ENCODE peak calls at places on chromosomes 11 and 22, in eight cellular contexts. One of them, this sample, is unnamed. For H3K9me2 and H3K9me3, the result is how much of the 10 kb centered on the place peaks cover.

GRCh38 chr22:37079668-37080171 is 28.2 kb downstream of the KCTD17 start:
- DNase-seq in PC-3: no peak
- DNase-seq in OCI-LY7: no peak
- DNase-seq in GM23248: peak
- DNase-seq in Karpas-422: no peak
- DNase-seq in SK-N-SH: no peak
- DNase-seq in HCT116: no peak
- DNase-seq in PC-9: no peak
- DNase-seq in this sample: no peak

GRCh38 chr11:12733091-12733490 is 58.9 kb downstream of the TEAD1 start:
- DNase-seq in PC-3: no peak
- DNase-seq in OCI-LY7: no peak
- DNase-seq in GM23248: no peak
- DNase-seq in Karpas-422: no peak
- DNase-seq in SK-N-SH: no peak
- DNase-seq in HCT116: no peak
- DNase-seq in PC-9: no peak
- DNase-seq in this sample: no peak

GRCh38 chr22:44497218-44497903 is 672 bp downstream of the RTL6 start:
- DNase-seq in PC-3: no peak
- DNase-seq in OCI-LY7: no peak
- DNase-seq in GM23248: peak
- DNase-seq in Karpas-422: no peak
- DNase-seq in SK-N-SH: peak
- DNase-seq in HCT116: no peak
- DNase-seq in PC-9: no peak
- DNase-seq in this sample: peak

GRCh38 chr11:95499516-95500135 is 268.6 kb upstream of the SESN3 start:
- DNase-seq in PC-3: peak
- DNase-seq in OCI-LY7: no peak
- DNase-seq in GM23248: peak
- DNase-seq in Karpas-422: no peak
- DNase-seq in SK-N-SH: no peak
- DNase-seq in HCT116: no peak
- DNase-seq in PC-9: no peak
- DNase-seq in this sample: no peak

GRCh38 chr11:34161812-34162506 is 56.5 kb downstream of the NAT10 start:
- DNase-seq in PC-3: peak
- DNase-seq in OCI-LY7: no peak
- DNase-seq in GM23248: peak
- DNase-seq in Karpas-422: no peak
- DNase-seq in SK-N-SH: no peak
- DNase-seq in HCT116: no peak
- DNase-seq in PC-9: peak
- DNase-seq in this sample: no peak

GRCh38 chr11:45921561-45922424 is 663 bp upstream of the LARGE2 start:
- DNase-seq in PC-3: peak
- DNase-seq in OCI-LY7: peak
- DNase-seq in GM23248: no peak
- DNase-seq in Karpas-422: no peak
- DNase-seq in SK-N-SH: peak
- DNase-seq in HCT116: no peak
- DNase-seq in PC-9: peak
- DNase-seq in this sample: peak

GRCh38 chr11:110086892-110087309 is 6.3 kb upstream of the ZC3H12C start:
- DNase-seq in PC-3: peak
- DNase-seq in OCI-LY7: no peak
- DNase-seq in GM23248: peak
- DNase-seq in Karpas-422: no peak
- DNase-seq in SK-N-SH: no peak
- DNase-seq in HCT116: no peak
- DNase-seq in PC-9: peak
- DNase-seq in this sample: no peak

GRCh38 chr11:61733120-61733978 is 19.1 kb upstream of the MYRF start:
- DNase-seq in PC-3: peak
- DNase-seq in OCI-LY7: peak
- DNase-seq in GM23248: peak
- DNase-seq in Karpas-422: peak
- DNase-seq in SK-N-SH: peak
- DNase-seq in HCT116: peak
- DNase-seq in PC-9: peak
- DNase-seq in this sample: peak

GRCh38 chr22:43236401-43237166 is 49.6 kb upstream of the TTLL12 start:
- DNase-seq in PC-3: no peak
- DNase-seq in OCI-LY7: no peak
- DNase-seq in GM23248: no peak
- DNase-seq in Karpas-422: no peak
- DNase-seq in SK-N-SH: no peak
- DNase-seq in HCT116: no peak
- DNase-seq in PC-9: no peak
- DNase-seq in this sample: no peak

GRCh38 chr11:46357483-46357936 is 10.2 kb downstream of the DGKZ start:
- DNase-seq in PC-3: no peak
- DNase-seq in OCI-LY7: no peak
- DNase-seq in GM23248: no peak
- DNase-seq in Karpas-422: no peak
- DNase-seq in SK-N-SH: no peak
- DNase-seq in HCT116: no peak
- DNase-seq in PC-9: no peak
- DNase-seq in this sample: no peak

GRCh38 chr11:118688851-118689502 is 9.5 kb upstream of the TREH start:
- DNase-seq in PC-3: no peak
- DNase-seq in OCI-LY7: no peak
- DNase-seq in GM23248: no peak
- DNase-seq in Karpas-422: no peak
- DNase-seq in SK-N-SH: no peak
- DNase-seq in HCT116: no peak
- DNase-seq in PC-9: peak
- DNase-seq in this sample: no peak

GRCh38 chr11:3169952-3170755 is 5.0 kb upstream of the OSBPL5 start:
- DNase-seq in PC-3: peak
- DNase-seq in OCI-LY7: no peak
- DNase-seq in GM23248: no peak
- DNase-seq in Karpas-422: no peak
- DNase-seq in SK-N-SH: no peak
- DNase-seq in HCT116: no peak
- DNase-seq in PC-9: no peak
- DNase-seq in this sample: no peak

GRCh38 chr22:50621491-50621880 is 6.5 kb downstream of the ARSA start:
- DNase-seq in PC-3: no peak
- DNase-seq in OCI-LY7: peak
- DNase-seq in GM23248: no peak
- DNase-seq in Karpas-422: peak
- DNase-seq in SK-N-SH: peak
- DNase-seq in HCT116: no peak
- DNase-seq in PC-9: no peak
- DNase-seq in this sample: no peak

GRCh38 chr11:69553416-69554357 is 72.2 kb downstream of the LINC01488 start:
- DNase-seq in PC-3: no peak
- DNase-seq in OCI-LY7: no peak
- DNase-seq in GM23248: no peak
- DNase-seq in Karpas-422: no peak
- DNase-seq in SK-N-SH: no peak
- DNase-seq in HCT116: no peak
- DNase-seq in PC-9: no peak
- DNase-seq in this sample: no peak

GRCh38 chr22:37681556-37682049 is 4.5 kb upstream of the NOL12 start:
- DNase-seq in PC-3: peak
- DNase-seq in OCI-LY7: peak
- DNase-seq in GM23248: peak
- DNase-seq in Karpas-422: peak
- DNase-seq in SK-N-SH: peak
- DNase-seq in HCT116: peak
- DNase-seq in PC-9: peak
- DNase-seq in this sample: peak

GRCh38 chr11:123152951-123153350 is 42.1 kb downstream of the CLMP start:
- DNase-seq in PC-3: no peak
- DNase-seq in OCI-LY7: no peak
- DNase-seq in GM23248: no peak
- DNase-seq in Karpas-422: no peak
- DNase-seq in SK-N-SH: no peak
- DNase-seq in HCT116: no peak
- DNase-seq in PC-9: no peak
- DNase-seq in this sample: no peak

GRCh38 chr11:23903044-23903704 is 593.7 kb upstream of the LUZP2 start:
- DNase-seq in PC-3: peak
- DNase-seq in OCI-LY7: no peak
- DNase-seq in GM23248: peak
- DNase-seq in Karpas-422: no peak
- DNase-seq in SK-N-SH: no peak
- DNase-seq in HCT116: no peak
- DNase-seq in PC-9: peak
- DNase-seq in this sample: peak

GRCh38 chr22:44389181-44389580 is 76.4 kb upstream of the SHISAL1 start:
- DNase-seq in PC-3: no peak
- DNase-seq in OCI-LY7: no peak
- DNase-seq in GM23248: no peak
- DNase-seq in Karpas-422: no peak
- DNase-seq in SK-N-SH: no peak
- DNase-seq in HCT116: no peak
- DNase-seq in PC-9: no peak
- DNase-seq in this sample: no peak

GRCh38 chr11:10693509-10694071 is at the start of gene IRAG1:
- DNase-seq in PC-3: no peak
- DNase-seq in OCI-LY7: no peak
- DNase-seq in GM23248: peak
- DNase-seq in Karpas-422: peak
- DNase-seq in SK-N-SH: peak
- DNase-seq in HCT116: no peak
- DNase-seq in PC-9: no peak
- DNase-seq in this sample: peak

GRCh38 chr11:86676533-86677154 is 4.2 kb upstream of the ME3 start:
- DNase-seq in PC-3: peak
- DNase-seq in OCI-LY7: peak
- DNase-seq in GM23248: peak
- DNase-seq in Karpas-422: peak
- DNase-seq in SK-N-SH: peak
- DNase-seq in HCT116: peak
- DNase-seq in PC-9: no peak
- DNase-seq in this sample: peak

GRCh38 chr11:119218141-119218878 is 12.2 kb downstream of the CBL start:
- DNase-seq in PC-3: peak
- DNase-seq in OCI-LY7: no peak
- DNase-seq in GM23248: peak
- DNase-seq in Karpas-422: no peak
- DNase-seq in SK-N-SH: no peak
- DNase-seq in HCT116: peak
- DNase-seq in PC-9: peak
- DNase-seq in this sample: peak

GRCh38 chr11:67468509-67468834 is 579 bp downstream of the TMEM134 start:
- DNase-seq in PC-3: no peak
- DNase-seq in OCI-LY7: peak
- DNase-seq in GM23248: no peak
- DNase-seq in Karpas-422: peak
- DNase-seq in SK-N-SH: no peak
- DNase-seq in HCT116: no peak
- DNase-seq in PC-9: no peak
- DNase-seq in this sample: no peak

GRCh38 chr22:23305321-23305910 is 125.1 kb downstream of the BCR start:
- DNase-seq in PC-3: peak
- DNase-seq in OCI-LY7: no peak
- DNase-seq in GM23248: peak
- DNase-seq in Karpas-422: no peak
- DNase-seq in SK-N-SH: peak
- DNase-seq in HCT116: no peak
- DNase-seq in PC-9: no peak
- DNase-seq in this sample: no peak

GRCh38 chr11:2138075-2138435 is 1.1 kb downstream of the IGF2 start:
- DNase-seq in PC-3: no peak
- DNase-seq in OCI-LY7: no peak
- DNase-seq in GM23248: no peak
- DNase-seq in Karpas-422: no peak
- DNase-seq in SK-N-SH: peak
- DNase-seq in HCT116: no peak
- DNase-seq in PC-9: no peak
- DNase-seq in this sample: peak
- H3K9me2 ChIP-seq in PC-3: under half
- H3K9me2 ChIP-seq in OCI-LY7: under half
- H3K9me2 ChIP-seq in GM23248: under half
- H3K9me2 ChIP-seq in Karpas-422: under half
- H3K9me2 ChIP-seq in SK-N-SH: under half
- H3K9me2 ChIP-seq in HCT116: under half
- H3K9me2 ChIP-seq in PC-9: under half
- H3K9me2 ChIP-seq in this sample: under half

GRCh38 chr22:49181431-49181830 is 646.2 kb downstream of the BRD1 start:
- DNase-seq in PC-3: no peak
- DNase-seq in OCI-LY7: no peak
- DNase-seq in GM23248: no peak
- DNase-seq in Karpas-422: no peak
- DNase-seq in SK-N-SH: no peak
- DNase-seq in HCT116: no peak
- DNase-seq in PC-9: no peak
- DNase-seq in this sample: no peak
- H3K9me3 ChIP-seq in PC-3: under half
- H3K9me3 ChIP-seq in OCI-LY7: under half
- H3K9me3 ChIP-seq in GM23248: under half
- H3K9me3 ChIP-seq in Karpas-422: under half
- H3K9me3 ChIP-seq in SK-N-SH: under half
- H3K9me3 ChIP-seq in HCT116: under half
- H3K9me3 ChIP-seq in PC-9: under half
- H3K9me3 ChIP-seq in this sample: under half

GRCh38 chr11:132898021-132898420 is 634.3 kb downstream of the OPCML start:
- DNase-seq in PC-3: no peak
- DNase-seq in OCI-LY7: no peak
- DNase-seq in GM23248: no peak
- DNase-seq in Karpas-422: no peak
- DNase-seq in SK-N-SH: no peak
- DNase-seq in HCT116: no peak
- DNase-seq in PC-9: no peak
- DNase-seq in this sample: no peak
- H3K9me2 ChIP-seq in PC-3: under half
- H3K9me2 ChIP-seq in OCI-LY7: under half
- H3K9me2 ChIP-seq in GM23248: under half
- H3K9me2 ChIP-seq in Karpas-422: under half
- H3K9me2 ChIP-seq in SK-N-SH: under half
- H3K9me2 ChIP-seq in HCT116: under half
- H3K9me2 ChIP-seq in PC-9: under half
- H3K9me2 ChIP-seq in this sample: under half

GRCh38 chr11:38950882-38951281 is 2352.8 kb upstream of the RAG2 start:
- DNase-seq in PC-3: peak
- DNase-seq in OCI-LY7: no peak
- DNase-seq in GM23248: no peak
- DNase-seq in Karpas-422: no peak
- DNase-seq in SK-N-SH: no peak
- DNase-seq in HCT116: no peak
- DNase-seq in PC-9: no peak
- DNase-seq in this sample: no peak

GRCh38 chr11:38952698-38953097 is 2354.7 kb upstream of the RAG2 start:
- DNase-seq in PC-3: no peak
- DNase-seq in OCI-LY7: no peak
- DNase-seq in GM23248: no peak
- DNase-seq in Karpas-422: no peak
- DNase-seq in SK-N-SH: no peak
- DNase-seq in HCT116: no peak
- DNase-seq in PC-9: no peak
- DNase-seq in this sample: no peak

DNA sequence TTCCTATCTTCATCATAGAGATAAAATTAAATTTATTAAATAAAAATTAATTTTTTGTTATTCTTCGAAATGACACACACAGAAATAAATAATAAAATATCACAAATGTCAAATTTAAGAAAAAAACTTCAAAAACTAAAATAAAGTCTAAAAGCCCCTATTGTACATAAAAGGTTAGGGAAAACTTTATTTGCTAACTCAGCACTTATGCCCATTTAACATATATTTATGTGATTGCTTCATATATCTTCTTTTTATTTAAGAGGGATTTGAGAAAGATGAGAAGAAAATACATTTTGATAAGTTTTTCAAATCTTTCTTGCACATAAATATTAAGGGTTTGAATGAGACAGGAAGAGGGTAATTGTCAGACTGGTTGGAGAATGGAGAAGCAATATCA is 2350.4 kb upstream of the RAG2 start:
- DNase-seq in PC-3: no peak
- DNase-seq in OCI-LY7: no peak
- DNase-seq in GM23248: no peak
- DNase-seq in Karpas-422: no peak
- DNase-seq in SK-N-SH: no peak
- DNase-seq in HCT116: no peak
- DNase-seq in PC-9: no peak
- DNase-seq in this sample: no peak
- H3K9me3 ChIP-seq in PC-3: under half
- H3K9me3 ChIP-seq in OCI-LY7: under half
- H3K9me3 ChIP-seq in GM23248: under half
- H3K9me3 ChIP-seq in Karpas-422: under half
- H3K9me3 ChIP-seq in SK-N-SH: under half
- H3K9me3 ChIP-seq in HCT116: under half
- H3K9me3 ChIP-seq in PC-9: under half
- H3K9me3 ChIP-seq in this sample: under half

This sample was measured in hepatocyte.